ENCODE peak calls at places on chromosomes 12 and 14, in six cellular contexts. One of them, this sample, is unnamed.

GRCh38 chr12:11896530-11896929 is 174.2 kb upstream of the BCL2L14 start:
- DNase-seq in tibial artery: no peak
- DNase-seq in left ventricle myocardium inferior: no peak
- DNase-seq in CD8-positive, alpha-beta T cell: no peak
- DNase-seq in foreskin keratinocyte: no peak
- DNase-seq in lower lobe of right lung: no peak
- DNase-seq in this sample: no peak

GRCh38 chr12:12016284-12017100 is 54.2 kb upstream of the BCL2L14 start:
- DNase-seq in left ventricle myocardium inferior: no peak
- DNase-seq in foreskin keratinocyte: no peak
- DNase-seq in lower lobe of right lung: no peak
- DNase-seq in tibial artery: no peak
- DNase-seq in CD8-positive, alpha-beta T cell: no peak
- DNase-seq in this sample: peak; percentile 38

GRCh38 chr14:38127356-38127755 is 80.3 kb upstream of the SSTR1 start:
- DNase-seq in tibial artery: no peak
- DNase-seq in lower lobe of right lung: no peak
- DNase-seq in foreskin keratinocyte: no peak
- DNase-seq in CD8-positive, alpha-beta T cell: no peak
- DNase-seq in left ventricle myocardium inferior: no peak
- DNase-seq in this sample: no peak

GRCh38 chr14:24784981-24785380 is 151.0 kb upstream of the GZMB start:
- DNase-seq in tibial artery: no peak
- DNase-seq in lower lobe of right lung: no peak
- DNase-seq in left ventricle myocardium inferior: no peak
- DNase-seq in CD8-positive, alpha-beta T cell: no peak
- DNase-seq in foreskin keratinocyte: no peak
- DNase-seq in this sample: no peak

GRCh38 chr12:115135800-115136211 is 451.8 kb upstream of the TBX3 start:
- DNase-seq in tibial artery: peak; percentile 70
- DNase-seq in lower lobe of right lung: peak; percentile 49
- DNase-seq in foreskin keratinocyte: no peak
- DNase-seq in CD8-positive, alpha-beta T cell: no peak
- DNase-seq in left ventricle myocardium inferior: peak; percentile 79
- DNase-seq in this sample: no peak

GRCh38 chr12:94152292-94153083 is 4.1 kb downstream of the PLXNC1 start:
- DNase-seq in lower lobe of right lung: no peak
- DNase-seq in foreskin keratinocyte: no peak
- DNase-seq in CD8-positive, alpha-beta T cell: no peak
- DNase-seq in left ventricle myocardium inferior: no peak
- DNase-seq in tibial artery: no peak
- DNase-seq in this sample: no peak

GRCh38 chr12:2682301-2683282 is 112.2 kb upstream of the FKBP4 start:
- DNase-seq in CD8-positive, alpha-beta T cell: peak; percentile 51
- DNase-seq in foreskin keratinocyte: peak; percentile 8
- DNase-seq in lower lobe of right lung: no peak
- DNase-seq in tibial artery: no peak
- DNase-seq in left ventricle myocardium inferior: no peak
- DNase-seq in this sample: peak; percentile 15

GRCh38 chr12:9039397-9039977 is 50.1 kb downstream of the KLRG1 start:
- DNase-seq in left ventricle myocardium inferior: no peak
- DNase-seq in lower lobe of right lung: no peak
- DNase-seq in tibial artery: no peak
- DNase-seq in foreskin keratinocyte: peak; percentile 36
- DNase-seq in CD8-positive, alpha-beta T cell: no peak
- DNase-seq in this sample: peak; percentile 36

GRCh38 chr12:38316391-38317129 is at the start of gene ALG10B:
- DNase-seq in left ventricle myocardium inferior: peak; percentile 91
- DNase-seq in lower lobe of right lung: peak; percentile 93
- DNase-seq in foreskin keratinocyte: peak; percentile 91
- DNase-seq in CD8-positive, alpha-beta T cell: peak; percentile 91
- DNase-seq in tibial artery: peak; percentile 96
- DNase-seq in this sample: peak; percentile 94

GRCh38 chr12:87020071-87020470 is 763.9 kb upstream of the MGAT4C start:
- DNase-seq in tibial artery: no peak
- DNase-seq in lower lobe of right lung: no peak
- DNase-seq in CD8-positive, alpha-beta T cell: no peak
- DNase-seq in left ventricle myocardium inferior: no peak
- DNase-seq in foreskin keratinocyte: peak; percentile 33
- DNase-seq in this sample: no peak

GRCh38 chr12:96445743-96446655 is 43.4 kb upstream of the CFAP54 start:
- DNase-seq in CD8-positive, alpha-beta T cell: peak; percentile 52
- DNase-seq in lower lobe of right lung: no peak
- DNase-seq in tibial artery: no peak
- DNase-seq in foreskin keratinocyte: peak; percentile 100
- DNase-seq in left ventricle myocardium inferior: no peak
- DNase-seq in this sample: peak; percentile 98

GRCh38 chr14:34014936-34015335 is 64.1 kb upstream of the EGLN3 start:
- DNase-seq in lower lobe of right lung: no peak
- DNase-seq in CD8-positive, alpha-beta T cell: no peak
- DNase-seq in tibial artery: no peak
- DNase-seq in left ventricle myocardium inferior: no peak
- DNase-seq in foreskin keratinocyte: no peak
- DNase-seq in this sample: no peak

GRCh38 chr12:107362960-107363359 is 269.6 kb upstream of the CRY1 start:
- DNase-seq in left ventricle myocardium inferior: no peak
- DNase-seq in CD8-positive, alpha-beta T cell: no peak
- DNase-seq in foreskin keratinocyte: no peak
- DNase-seq in lower lobe of right lung: no peak
- DNase-seq in tibial artery: no peak
- DNase-seq in this sample: no peak

GRCh38 chr12:5685935-5686334 is 254.0 kb downstream of the NTF3 start:
- DNase-seq in CD8-positive, alpha-beta T cell: no peak
- DNase-seq in foreskin keratinocyte: no peak
- DNase-seq in tibial artery: no peak
- DNase-seq in lower lobe of right lung: no peak
- DNase-seq in left ventricle myocardium inferior: no peak
- DNase-seq in this sample: no peak

GRCh38 chr14:95265106-95266094 is 54.3 kb downstream of the CLMN start:
- DNase-seq in left ventricle myocardium inferior: no peak
- DNase-seq in lower lobe of right lung: no peak
- DNase-seq in CD8-positive, alpha-beta T cell: no peak
- DNase-seq in tibial artery: no peak
- DNase-seq in foreskin keratinocyte: peak; percentile 100
- DNase-seq in this sample: peak; percentile 100

GRCh38 chr12:108805136-108805535 is 52.2 kb downstream of the SSH1 start:
- DNase-seq in lower lobe of right lung: no peak
- DNase-seq in CD8-positive, alpha-beta T cell: no peak
- DNase-seq in foreskin keratinocyte: no peak
- DNase-seq in tibial artery: peak; percentile 10
- DNase-seq in left ventricle myocardium inferior: no peak
- DNase-seq in this sample: no peak

GRCh38 chr12:88266851-88267360 is 124.8 kb downstream of the TMTC3 start:
- DNase-seq in lower lobe of right lung: no peak
- DNase-seq in tibial artery: no peak
- DNase-seq in CD8-positive, alpha-beta T cell: no peak
- DNase-seq in left ventricle myocardium inferior: no peak
- DNase-seq in foreskin keratinocyte: no peak
- DNase-seq in this sample: no peak

GRCh38 chr12:109518820-109519665 is 41.6 kb downstream of the UBE3B start:
- DNase-seq in tibial artery: no peak
- DNase-seq in foreskin keratinocyte: peak; percentile 26
- DNase-seq in left ventricle myocardium inferior: peak; percentile 59
- DNase-seq in lower lobe of right lung: peak; percentile 52
- DNase-seq in CD8-positive, alpha-beta T cell: peak; percentile 55
- DNase-seq in this sample: peak; percentile 31

DNA sequence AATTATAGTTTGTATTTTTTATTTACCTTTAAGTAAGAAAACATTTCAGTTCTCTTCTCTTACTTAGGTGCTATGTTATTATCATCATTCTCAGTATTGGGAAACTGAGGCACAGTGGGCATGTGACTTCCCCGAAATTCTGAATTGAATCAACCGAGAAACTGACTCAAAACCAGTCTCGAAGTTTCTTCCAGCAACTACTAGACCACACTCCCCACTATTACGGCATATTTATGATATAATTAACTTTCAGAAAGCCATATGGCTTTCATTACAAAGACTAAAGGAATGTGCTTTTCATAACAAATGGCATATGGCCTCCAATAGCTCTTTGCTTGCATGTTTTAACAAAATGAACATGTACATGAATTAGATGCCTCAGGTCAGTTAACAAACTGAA is 182.8 kb upstream of the SLC38A2 start:
- DNase-seq in foreskin keratinocyte: peak; percentile 93
- DNase-seq in tibial artery: no peak
- DNase-seq in CD8-positive, alpha-beta T cell: no peak
- DNase-seq in lower lobe of right lung: no peak
- DNase-seq in left ventricle myocardium inferior: no peak
- DNase-seq in this sample: peak; percentile 83
- H3K27ac ChIP-seq in foreskin keratinocyte: peak overlapping the region; percentile 98
- H3K27ac ChIP-seq in tibial artery: peak overlapping the region; percentile 52
- H3K27ac ChIP-seq in CD8-positive, alpha-beta T cell: no peak overlapping the region
- H3K27ac ChIP-seq in lower lobe of right lung: peak overlapping the region; percentile 8
- H3K27ac ChIP-seq in left ventricle myocardium inferior: peak overlapping the region; percentile 81
- H3K27ac ChIP-seq in this sample: peak overlapping the region; percentile 99

DNA sequence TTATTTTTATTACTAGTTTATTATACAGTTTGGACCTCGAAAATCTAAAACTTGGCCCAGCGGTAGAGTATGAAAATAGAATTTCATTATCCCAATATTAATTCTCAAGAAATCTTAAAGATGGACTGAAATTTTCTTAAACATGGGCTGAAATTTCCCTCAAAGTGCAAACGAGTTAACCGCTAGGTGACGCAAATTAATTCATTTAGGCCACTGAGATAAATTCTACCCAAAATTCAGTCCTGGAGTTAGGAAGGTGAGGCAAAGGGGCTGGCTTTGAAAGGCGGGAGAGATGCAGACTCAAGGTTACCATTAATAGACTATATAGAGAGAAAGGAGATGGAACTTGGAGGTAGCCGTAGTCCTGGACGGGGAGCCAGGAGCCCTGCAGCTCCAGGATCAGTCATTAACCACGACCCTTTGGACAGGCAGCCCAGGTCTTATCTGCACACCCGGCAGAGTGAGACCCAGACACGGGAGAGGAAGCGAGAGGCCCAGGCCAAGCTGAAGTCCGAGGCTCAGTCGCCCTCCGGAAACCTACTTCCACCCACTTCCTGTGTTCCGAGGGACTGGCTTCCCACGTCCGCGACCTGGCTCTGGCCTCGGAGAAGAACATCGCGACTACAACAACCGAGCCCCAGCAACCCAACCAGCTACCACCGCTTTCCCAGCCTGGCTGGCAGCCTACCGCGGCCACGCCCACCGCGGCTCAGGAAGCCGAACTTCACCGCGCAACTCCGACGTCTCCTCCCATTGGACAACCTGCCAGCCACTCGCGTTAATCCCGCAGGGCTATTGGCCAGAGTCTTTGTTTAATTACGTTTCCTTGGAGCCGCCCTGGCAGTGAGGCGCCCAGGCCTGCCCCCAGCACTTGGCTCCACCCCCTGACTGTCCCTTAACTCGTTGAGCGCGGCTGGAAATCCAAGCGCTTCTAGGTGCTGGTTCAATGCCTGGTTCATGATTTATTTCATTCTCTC is at the start of gene EFCAB11:
- DNase-seq in lower lobe of right lung: peak; percentile 96
- DNase-seq in CD8-positive, alpha-beta T cell: peak; percentile 95
- DNase-seq in foreskin keratinocyte: peak; percentile 97
- DNase-seq in tibial artery: peak; percentile 98
- DNase-seq in left ventricle myocardium inferior: peak; percentile 97
- DNase-seq in this sample: peak; percentile 99
- TF ChIP-seq CTCF in lower lobe of right lung: no peak
- TF ChIP-seq CTCF in CD8-positive, alpha-beta T cell: no peak
- TF ChIP-seq CTCF in foreskin keratinocyte: peak; percentile 49
- TF ChIP-seq CTCF in tibial artery: no peak
- TF ChIP-seq CTCF in left ventricle myocardium inferior: no peak
- TF ChIP-seq CTCF in this sample: peak; percentile 18

DNA sequence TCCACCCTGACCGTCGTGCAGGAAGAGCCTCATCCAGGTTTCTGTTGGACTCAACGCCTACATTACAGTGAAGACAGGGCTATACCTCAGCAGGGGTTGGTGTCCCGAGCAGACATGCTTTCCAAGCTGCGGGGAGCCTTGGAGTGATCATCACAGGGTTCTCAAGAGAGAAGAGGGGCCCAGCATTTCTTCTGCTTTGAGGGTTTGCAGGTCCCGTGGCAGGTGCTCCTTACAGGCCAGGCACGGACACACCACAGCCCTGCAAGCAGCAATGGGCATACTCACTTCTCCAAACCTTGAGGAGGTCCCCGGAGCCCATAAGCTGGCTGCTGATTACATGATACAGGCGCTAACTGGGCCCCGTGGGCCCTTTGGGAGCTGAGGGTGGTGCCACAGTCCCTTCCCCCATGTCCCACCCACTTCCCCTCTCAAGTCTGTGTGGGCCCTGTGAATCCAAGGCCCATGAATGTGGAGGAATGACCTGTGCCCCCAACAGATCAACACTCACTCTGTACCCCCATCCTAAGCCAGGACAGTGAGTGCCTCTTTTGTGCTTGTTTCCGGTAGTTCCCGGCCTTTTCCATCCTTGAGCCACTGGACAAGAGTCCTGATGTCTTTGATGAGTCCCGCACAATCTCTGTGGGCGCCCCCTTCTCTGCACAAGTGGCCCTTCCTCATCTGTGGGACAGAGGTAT is 1.0 kb downstream of the AQP2 start:
- DNase-seq in tibial artery: peak; percentile 49
- DNase-seq in foreskin keratinocyte: no peak
- DNase-seq in lower lobe of right lung: no peak
- DNase-seq in left ventricle myocardium inferior: no peak
- DNase-seq in CD8-positive, alpha-beta T cell: no peak
- DNase-seq in this sample: no peak
- H3K4me1 ChIP-seq in tibial artery: no peaks in the 10 kb centered on the region
- H3K4me1 ChIP-seq in foreskin keratinocyte: no peaks in the 10 kb centered on the region
- H3K4me1 ChIP-seq in lower lobe of right lung: peaks cover 39% of the 10 kb centered on the region
- H3K4me1 ChIP-seq in left ventricle myocardium inferior: no peaks in the 10 kb centered on the region
- H3K4me1 ChIP-seq in CD8-positive, alpha-beta T cell: no peaks in the 10 kb centered on the region
- H3K4me1 ChIP-seq in this sample: no peaks in the 10 kb centered on the region

GRCh38 chr14:57749267-57749666 is 116.6 kb downstream of the SLC35F4 start:
- DNase-seq in left ventricle myocardium inferior: no peak
- DNase-seq in lower lobe of right lung: no peak
- DNase-seq in tibial artery: no peak
- DNase-seq in foreskin keratinocyte: peak; percentile 75
- DNase-seq in CD8-positive, alpha-beta T cell: no peak
- DNase-seq in this sample: peak; percentile 78

GRCh38 chr14:57751400-57751799 is 114.5 kb downstream of the SLC35F4 start:
- DNase-seq in left ventricle myocardium inferior: no peak
- DNase-seq in CD8-positive, alpha-beta T cell: no peak
- DNase-seq in tibial artery: no peak
- DNase-seq in foreskin keratinocyte: no peak
- DNase-seq in lower lobe of right lung: no peak
- DNase-seq in this sample: no peak

GRCh38 chr14:57747036-57747435 is 118.9 kb downstream of the SLC35F4 start:
- DNase-seq in lower lobe of right lung: peak; percentile 50
- DNase-seq in left ventricle myocardium inferior: no peak
- DNase-seq in CD8-positive, alpha-beta T cell: no peak
- DNase-seq in tibial artery: no peak
- DNase-seq in foreskin keratinocyte: peak; percentile 47
- DNase-seq in this sample: peak; percentile 22

GRCh38 chr14:57746563-57746962 is 119.3 kb downstream of the SLC35F4 start:
- DNase-seq in lower lobe of right lung: no peak
- DNase-seq in tibial artery: no peak
- DNase-seq in CD8-positive, alpha-beta T cell: no peak
- DNase-seq in left ventricle myocardium inferior: no peak
- DNase-seq in foreskin keratinocyte: no peak
- DNase-seq in this sample: no peak

DNA sequence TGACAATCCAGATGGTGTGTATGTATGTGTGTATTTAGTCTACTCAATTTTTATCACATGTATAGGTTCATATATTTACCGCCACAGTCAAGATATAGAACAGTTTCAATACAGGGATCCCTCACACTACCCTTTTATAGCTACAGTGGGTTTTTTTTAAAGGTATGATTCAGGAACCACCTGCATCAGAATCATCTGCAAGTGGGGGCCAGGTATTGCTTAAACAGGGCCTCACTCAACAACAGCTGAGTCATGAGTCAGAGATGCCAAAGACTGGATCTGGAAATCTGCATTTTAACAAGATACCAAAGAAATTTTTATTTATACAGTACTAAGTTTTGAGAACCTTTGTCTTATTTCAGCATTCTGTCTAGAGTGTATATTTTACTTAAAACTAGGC is 117.6 kb downstream of the SLC35F4 start:
- DNase-seq in lower lobe of right lung: no peak
- DNase-seq in left ventricle myocardium inferior: no peak
- DNase-seq in foreskin keratinocyte: peak; percentile 70
- DNase-seq in CD8-positive, alpha-beta T cell: no peak
- DNase-seq in tibial artery: no peak
- DNase-seq in this sample: peak; percentile 83
- H3K27ac ChIP-seq in lower lobe of right lung: no peak overlapping the region
- H3K27ac ChIP-seq in left ventricle myocardium inferior: no peak overlapping the region
- H3K27ac ChIP-seq in foreskin keratinocyte: no peak overlapping the region
- H3K27ac ChIP-seq in CD8-positive, alpha-beta T cell: no peak overlapping the region
- H3K27ac ChIP-seq in tibial artery: no peak overlapping the region
- H3K27ac ChIP-seq in this sample: peak overlapping the region; percentile 25

This sample was measured in mammary epithelial cell.